ENCODE peak calls at places on chromosomes 7 and 10, in eight cellular contexts. One of them, this sample, is unnamed. For H3K27me3 and H3K9me3, the result is how much of the 10 kb centered on the place peaks cover.

GRCh38 chr10:51700228-51700835 is 937 bp upstream of the CSTF2T start:
- DNase-seq in adrenal gland: peak
- DNase-seq in lung: peak
- DNase-seq in naive thymus-derived CD4-positive, alpha-beta T cell: no peak
- DNase-seq in AG04450: no peak
- DNase-seq in cardiac muscle cell: peak
- DNase-seq in CD8-positive, alpha-beta T cell: no peak
- DNase-seq in right cardiac atrium: peak
- DNase-seq in this sample: peak

GRCh38 chr7:4147931-4148620 is 534.0 kb upstream of the FOXK1 start:
- DNase-seq in lung: no peak
- DNase-seq in CD8-positive, alpha-beta T cell: no peak
- DNase-seq in AG04450: no peak
- DNase-seq in naive thymus-derived CD4-positive, alpha-beta T cell: no peak
- DNase-seq in right cardiac atrium: no peak
- DNase-seq in adrenal gland: no peak
- DNase-seq in cardiac muscle cell: no peak
- DNase-seq in this sample: no peak

GRCh38 chr7:34575006-34575405 is 83.0 kb upstream of the NPSR1 start:
- DNase-seq in CD8-positive, alpha-beta T cell: no peak
- DNase-seq in adrenal gland: no peak
- DNase-seq in lung: no peak
- DNase-seq in naive thymus-derived CD4-positive, alpha-beta T cell: no peak
- DNase-seq in AG04450: no peak
- DNase-seq in cardiac muscle cell: no peak
- DNase-seq in right cardiac atrium: no peak
- DNase-seq in this sample: no peak

GRCh38 chr10:89480047-89480446 is 55.3 kb downstream of the SLC16A12 start:
- DNase-seq in naive thymus-derived CD4-positive, alpha-beta T cell: no peak
- DNase-seq in AG04450: no peak
- DNase-seq in lung: no peak
- DNase-seq in adrenal gland: no peak
- DNase-seq in right cardiac atrium: peak
- DNase-seq in cardiac muscle cell: peak
- DNase-seq in CD8-positive, alpha-beta T cell: no peak
- DNase-seq in this sample: no peak

GRCh38 chr7:135991322-135991721 is 14.2 kb upstream of the MTPN start:
- DNase-seq in adrenal gland: no peak
- DNase-seq in lung: no peak
- DNase-seq in CD8-positive, alpha-beta T cell: no peak
- DNase-seq in cardiac muscle cell: no peak
- DNase-seq in AG04450: no peak
- DNase-seq in naive thymus-derived CD4-positive, alpha-beta T cell: no peak
- DNase-seq in right cardiac atrium: no peak
- DNase-seq in this sample: no peak

GRCh38 chr7:131557521-131558385 is 1.3 kb upstream of the PODXL start:
- DNase-seq in naive thymus-derived CD4-positive, alpha-beta T cell: no peak
- DNase-seq in lung: no peak
- DNase-seq in right cardiac atrium: peak
- DNase-seq in cardiac muscle cell: no peak
- DNase-seq in AG04450: no peak
- DNase-seq in CD8-positive, alpha-beta T cell: no peak
- DNase-seq in adrenal gland: no peak
- DNase-seq in this sample: peak

GRCh38 chr10:13630231-13630630 is 43.5 kb downstream of the PRPF18 start:
- DNase-seq in AG04450: no peak
- DNase-seq in right cardiac atrium: no peak
- DNase-seq in cardiac muscle cell: no peak
- DNase-seq in lung: no peak
- DNase-seq in naive thymus-derived CD4-positive, alpha-beta T cell: no peak
- DNase-seq in adrenal gland: no peak
- DNase-seq in CD8-positive, alpha-beta T cell: no peak
- DNase-seq in this sample: no peak

GRCh38 chr10:90887555-90887954 is 15.8 kb downstream of the RPP30 start:
- DNase-seq in lung: no peak
- DNase-seq in naive thymus-derived CD4-positive, alpha-beta T cell: no peak
- DNase-seq in adrenal gland: no peak
- DNase-seq in right cardiac atrium: no peak
- DNase-seq in AG04450: no peak
- DNase-seq in cardiac muscle cell: no peak
- DNase-seq in CD8-positive, alpha-beta T cell: no peak
- DNase-seq in this sample: no peak

GRCh38 chr7:151080091-151080521 is 503 bp downstream of the FASTK start:
- DNase-seq in AG04450: no peak
- DNase-seq in CD8-positive, alpha-beta T cell: no peak
- DNase-seq in adrenal gland: peak
- DNase-seq in right cardiac atrium: no peak
- DNase-seq in naive thymus-derived CD4-positive, alpha-beta T cell: no peak
- DNase-seq in lung: no peak
- DNase-seq in cardiac muscle cell: peak
- DNase-seq in this sample: peak

GRCh38 chr7:129642871-129643515 is 31.5 kb downstream of the NRF1 start:
- DNase-seq in lung: no peak
- DNase-seq in cardiac muscle cell: peak
- DNase-seq in right cardiac atrium: no peak
- DNase-seq in naive thymus-derived CD4-positive, alpha-beta T cell: no peak
- DNase-seq in CD8-positive, alpha-beta T cell: no peak
- DNase-seq in adrenal gland: no peak
- DNase-seq in AG04450: no peak
- DNase-seq in this sample: no peak

GRCh38 chr10:47277352-47278151 is 22.4 kb upstream of the GDF10 start:
- DNase-seq in CD8-positive, alpha-beta T cell: peak
- DNase-seq in naive thymus-derived CD4-positive, alpha-beta T cell: peak
- DNase-seq in right cardiac atrium: no peak
- DNase-seq in lung: no peak
- DNase-seq in adrenal gland: no peak
- DNase-seq in AG04450: no peak
- DNase-seq in cardiac muscle cell: no peak
- DNase-seq in this sample: peak

GRCh38 chr7:85471740-85472139 is 284.9 kb upstream of the SEMA3D start:
- DNase-seq in adrenal gland: no peak
- DNase-seq in CD8-positive, alpha-beta T cell: no peak
- DNase-seq in lung: no peak
- DNase-seq in cardiac muscle cell: peak
- DNase-seq in AG04450: peak
- DNase-seq in naive thymus-derived CD4-positive, alpha-beta T cell: no peak
- DNase-seq in right cardiac atrium: no peak
- DNase-seq in this sample: no peak

GRCh38 chr10:22573820-22574569 is 140.4 kb downstream of the PIP4K2A start:
- DNase-seq in lung: no peak
- DNase-seq in adrenal gland: peak
- DNase-seq in CD8-positive, alpha-beta T cell: peak
- DNase-seq in naive thymus-derived CD4-positive, alpha-beta T cell: peak
- DNase-seq in right cardiac atrium: no peak
- DNase-seq in AG04450: no peak
- DNase-seq in cardiac muscle cell: peak
- DNase-seq in this sample: peak

GRCh38 chr7:129777195-129777844 is 165.8 kb downstream of the NRF1 start:
- DNase-seq in cardiac muscle cell: no peak
- DNase-seq in adrenal gland: no peak
- DNase-seq in AG04450: no peak
- DNase-seq in right cardiac atrium: no peak
- DNase-seq in CD8-positive, alpha-beta T cell: no peak
- DNase-seq in lung: no peak
- DNase-seq in naive thymus-derived CD4-positive, alpha-beta T cell: no peak
- DNase-seq in this sample: no peak

GRCh38 chr10:120897343-120897742 is 46.2 kb downstream of the WDR11 start:
- DNase-seq in AG04450: no peak
- DNase-seq in adrenal gland: no peak
- DNase-seq in right cardiac atrium: no peak
- DNase-seq in CD8-positive, alpha-beta T cell: no peak
- DNase-seq in lung: no peak
- DNase-seq in cardiac muscle cell: peak
- DNase-seq in naive thymus-derived CD4-positive, alpha-beta T cell: no peak
- DNase-seq in this sample: no peak

GRCh38 chr10:63738410-63738809 is 217.2 kb downstream of the REEP3 start:
- DNase-seq in adrenal gland: peak
- DNase-seq in right cardiac atrium: no peak
- DNase-seq in lung: no peak
- DNase-seq in CD8-positive, alpha-beta T cell: no peak
- DNase-seq in cardiac muscle cell: peak
- DNase-seq in naive thymus-derived CD4-positive, alpha-beta T cell: no peak
- DNase-seq in AG04450: no peak
- DNase-seq in this sample: peak

GRCh38 chr7:99392659-99393362 is 15.6 kb downstream of the PDAP1 start:
- DNase-seq in right cardiac atrium: peak
- DNase-seq in cardiac muscle cell: peak
- DNase-seq in lung: peak
- DNase-seq in AG04450: no peak
- DNase-seq in adrenal gland: peak
- DNase-seq in CD8-positive, alpha-beta T cell: peak
- DNase-seq in naive thymus-derived CD4-positive, alpha-beta T cell: peak
- DNase-seq in this sample: peak

GRCh38 chr10:93568105-93568390 is 1.6 kb downstream of the FFAR4 start:
- DNase-seq in right cardiac atrium: no peak
- DNase-seq in lung: no peak
- DNase-seq in AG04450: no peak
- DNase-seq in CD8-positive, alpha-beta T cell: no peak
- DNase-seq in cardiac muscle cell: peak
- DNase-seq in adrenal gland: no peak
- DNase-seq in naive thymus-derived CD4-positive, alpha-beta T cell: no peak
- DNase-seq in this sample: no peak
- H3K4me3 ChIP-seq in right cardiac atrium: no peak
- H3K4me3 ChIP-seq in lung: no peak
- H3K4me3 ChIP-seq in AG04450: no peak
- H3K4me3 ChIP-seq in CD8-positive, alpha-beta T cell: no peak
- H3K4me3 ChIP-seq in cardiac muscle cell: no peak
- H3K4me3 ChIP-seq in adrenal gland: no peak
- H3K4me3 ChIP-seq in naive thymus-derived CD4-positive, alpha-beta T cell: no peak
- H3K4me3 ChIP-seq in this sample: no peak

GRCh38 chr7:27215356-27215755 is 15.5 kb upstream of the HOXA13 start:
- DNase-seq in naive thymus-derived CD4-positive, alpha-beta T cell: no peak
- DNase-seq in AG04450: no peak
- DNase-seq in CD8-positive, alpha-beta T cell: no peak
- DNase-seq in adrenal gland: no peak
- DNase-seq in right cardiac atrium: no peak
- DNase-seq in lung: no peak
- DNase-seq in cardiac muscle cell: no peak
- DNase-seq in this sample: no peak

GRCh38 chr7:27212587-27213149 is 12.8 kb upstream of the HOXA13 start:
- DNase-seq in CD8-positive, alpha-beta T cell: no peak
- DNase-seq in lung: no peak
- DNase-seq in cardiac muscle cell: no peak
- DNase-seq in naive thymus-derived CD4-positive, alpha-beta T cell: no peak
- DNase-seq in AG04450: no peak
- DNase-seq in right cardiac atrium: no peak
- DNase-seq in adrenal gland: no peak
- DNase-seq in this sample: no peak

GRCh38 chr7:27213904-27214586 is 14.2 kb upstream of the HOXA13 start:
- DNase-seq in AG04450: no peak
- DNase-seq in lung: no peak
- DNase-seq in adrenal gland: no peak
- DNase-seq in right cardiac atrium: no peak
- DNase-seq in naive thymus-derived CD4-positive, alpha-beta T cell: no peak
- DNase-seq in cardiac muscle cell: no peak
- DNase-seq in CD8-positive, alpha-beta T cell: no peak
- DNase-seq in this sample: no peak

GRCh38 chr7:27213150-27213903 is 13.4 kb upstream of the HOXA13 start:
- DNase-seq in CD8-positive, alpha-beta T cell: no peak
- DNase-seq in right cardiac atrium: no peak
- DNase-seq in adrenal gland: no peak
- DNase-seq in naive thymus-derived CD4-positive, alpha-beta T cell: no peak
- DNase-seq in cardiac muscle cell: no peak
- DNase-seq in lung: no peak
- DNase-seq in AG04450: no peak
- DNase-seq in this sample: no peak

DNA sequence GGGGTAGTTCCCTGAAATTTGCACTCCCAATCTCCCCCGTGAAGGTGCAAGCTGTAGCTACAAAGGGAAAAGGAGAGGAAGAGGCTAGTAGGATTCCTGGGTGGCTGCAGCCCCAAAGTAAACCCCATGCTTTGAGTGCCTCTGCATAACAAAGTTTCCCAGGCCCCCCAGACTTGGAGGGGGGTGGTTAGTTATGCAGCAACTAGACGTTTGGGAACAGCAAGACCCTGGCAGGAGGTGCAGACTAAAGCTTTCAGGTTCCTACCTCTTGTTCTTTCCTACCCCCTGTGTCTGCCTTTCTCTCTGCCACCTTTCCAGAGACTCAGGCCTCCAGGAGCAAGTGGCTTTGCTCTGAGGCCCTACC is 14.7 kb upstream of the HOXA13 start:
- DNase-seq in cardiac muscle cell: no peak
- DNase-seq in CD8-positive, alpha-beta T cell: no peak
- DNase-seq in right cardiac atrium: no peak
- DNase-seq in AG04450: no peak
- DNase-seq in lung: no peak
- DNase-seq in naive thymus-derived CD4-positive, alpha-beta T cell: no peak
- DNase-seq in adrenal gland: no peak
- DNase-seq in this sample: no peak
- H3K27me3 ChIP-seq in cardiac muscle cell: half or more
- H3K27me3 ChIP-seq in CD8-positive, alpha-beta T cell: half or more
- H3K27me3 ChIP-seq in right cardiac atrium: under half
- H3K27me3 ChIP-seq in AG04450: half or more
- H3K27me3 ChIP-seq in lung: under half
- H3K27me3 ChIP-seq in naive thymus-derived CD4-positive, alpha-beta T cell: under half
- H3K27me3 ChIP-seq in adrenal gland: half or more
- H3K27me3 ChIP-seq in this sample: under half

DNA sequence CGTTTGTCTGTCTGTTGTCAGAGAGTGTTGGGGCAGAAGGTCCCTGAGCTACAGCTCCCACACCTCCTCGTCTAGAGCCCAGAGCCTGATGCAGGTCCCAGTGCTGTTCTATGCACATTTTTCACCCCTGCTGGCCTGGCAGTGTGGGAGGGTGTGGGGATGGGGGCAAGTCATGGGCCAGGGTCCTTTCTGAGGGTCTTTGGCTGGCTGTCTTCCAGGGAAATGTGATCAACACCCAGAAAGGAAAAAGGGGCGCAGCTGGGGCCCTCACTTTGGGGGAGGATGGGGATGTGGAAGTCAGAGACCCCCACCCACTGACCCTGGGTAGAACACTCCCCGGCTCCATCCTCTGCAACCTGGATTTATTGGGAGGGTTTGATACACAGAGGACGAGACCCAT is 50.0 kb upstream of the ZNF716 start:
- DNase-seq in right cardiac atrium: no peak
- DNase-seq in cardiac muscle cell: no peak
- DNase-seq in naive thymus-derived CD4-positive, alpha-beta T cell: no peak
- DNase-seq in AG04450: no peak
- DNase-seq in CD8-positive, alpha-beta T cell: no peak
- DNase-seq in lung: no peak
- DNase-seq in adrenal gland: no peak
- DNase-seq in this sample: no peak
- H3K9me3 ChIP-seq in right cardiac atrium: under half
- H3K9me3 ChIP-seq in cardiac muscle cell: under half
- H3K9me3 ChIP-seq in naive thymus-derived CD4-positive, alpha-beta T cell: under half
- H3K9me3 ChIP-seq in AG04450: half or more
- H3K9me3 ChIP-seq in CD8-positive, alpha-beta T cell: under half
- H3K9me3 ChIP-seq in lung: under half
- H3K9me3 ChIP-seq in adrenal gland: under half
- H3K9me3 ChIP-seq in this sample: under half

DNA sequence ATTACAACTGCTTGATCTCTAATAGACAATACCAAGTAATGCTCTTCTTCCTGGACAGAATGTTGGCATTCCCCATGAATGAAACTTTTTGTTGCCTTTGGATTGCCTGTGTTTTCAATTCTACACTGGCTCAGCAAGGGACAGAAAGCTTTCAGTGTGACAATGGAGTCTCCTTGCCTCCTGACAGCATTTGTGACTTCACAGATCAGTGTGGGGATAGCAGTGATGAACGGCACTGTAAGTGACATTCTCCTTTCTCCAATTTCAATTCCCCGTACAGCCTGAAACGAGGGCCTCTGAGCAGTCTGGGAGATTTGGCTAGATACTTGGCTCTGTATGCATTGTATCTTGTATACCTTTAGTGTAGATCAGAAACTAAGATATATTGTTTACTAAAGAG is 300 bp downstream of the MALRD1 start:
- DNase-seq in cardiac muscle cell: no peak
- DNase-seq in AG04450: no peak
- DNase-seq in CD8-positive, alpha-beta T cell: no peak
- DNase-seq in lung: no peak
- DNase-seq in right cardiac atrium: no peak
- DNase-seq in naive thymus-derived CD4-positive, alpha-beta T cell: no peak
- DNase-seq in adrenal gland: no peak
- DNase-seq in this sample: no peak
- H3K4me3 ChIP-seq in cardiac muscle cell: no peak
- H3K4me3 ChIP-seq in AG04450: no peak
- H3K4me3 ChIP-seq in CD8-positive, alpha-beta T cell: no peak
- H3K4me3 ChIP-seq in lung: no peak
- H3K4me3 ChIP-seq in right cardiac atrium: no peak
- H3K4me3 ChIP-seq in naive thymus-derived CD4-positive, alpha-beta T cell: no peak
- H3K4me3 ChIP-seq in adrenal gland: no peak
- H3K4me3 ChIP-seq in this sample: peak

This sample was measured in small intestine.